ENCODE peak calls at places on chromosomes 7 and 10, in seven cellular contexts. G is cardiac fibroblast, J is keratinocyte, D is AG10803, Y is choroid plexus epithelial cell, B is Calu3, A is mesothelial cell of epicardium. M is an unnamed sample.

GRCh38 chr7:83550100-83550499 is 98.8 kb downstream of the SEMA3E start:
- DNase-seq in A (no peak), G (peak), D (peak), Y (peak), B (no peak), J (no peak), M (no peak)

GRCh38 chr10:79293841-79294705 is 53.2 kb upstream of the PPIF start:
- DNase-seq in D (peak), Y (peak), J (peak), A (no peak), G (peak), B (no peak), M (no peak)

GRCh38 chr7:143284591-143285453 is at the start of gene TMEM139:
- DNase-seq in Y (no peak), J (no peak), B (peak), G (no peak), A (no peak), D (no peak), M (no peak)

GRCh38 chr10:119750391-119751230 is 24.8 kb downstream of the INPP5F start:
- DNase-seq in G (peak), A (peak), J (no peak), D (peak), Y (peak), B (peak), M (peak)

GRCh38 chr7:135929692-135930091 is 47.5 kb downstream of the MTPN start:
- DNase-seq in A (no peak), D (no peak), B (no peak), Y (no peak), G (no peak), J (no peak), M (no peak)

GRCh38 chr10:103852189-103852711 is 3.1 kb downstream of the SH3PXD2A start:
- DNase-seq in G (peak), A (no peak), D (peak), Y (peak), B (no peak), J (no peak), M (no peak)

GRCh38 chr7:272108-272615 is 17.8 kb upstream of the FOXL3 start:
- DNase-seq in D (no peak), G (no peak), B (no peak), J (no peak), Y (no peak), A (peak), M (no peak)

GRCh38 chr10:9010093-9010492 is 955.6 kb downstream of the GATA3 start:
- DNase-seq in B (no peak), Y (peak), A (no peak), J (no peak), D (no peak), G (no peak), M (no peak)

GRCh38 chr7:120273476-120273975 is 551 bp downstream of the KCND2 start:
- DNase-seq in A (peak), G (peak), Y (peak), J (no peak), D (no peak), B (peak), M (peak)

GRCh38 chr10:104099274-104099673 is 13.6 kb upstream of the COL17A1 start:
- DNase-seq in Y (peak), D (no peak), G (peak), B (no peak), J (no peak), A (no peak), M (no peak)

GRCh38 chr10:33143160-33143728 is 185.2 kb upstream of the ITGB1 start:
- DNase-seq in D (peak), B (no peak), Y (peak), A (no peak), G (peak), J (peak), M (no peak)

GRCh38 chr7:158241919-158242318 is 345.7 kb downstream of the PTPRN2 start:
- DNase-seq in J (no peak), G (no peak), Y (no peak), B (no peak), A (no peak), D (no peak), M (peak)

GRCh38 chr10:103395754-103396066 is 565 bp downstream of the ATP5MK start:
- DNase-seq in B (no peak), D (peak), J (no peak), G (peak), A (no peak), Y (peak), M (peak)

GRCh38 chr10:11107953-11108352 is 90.3 kb downstream of the CELF2 start:
- DNase-seq in A (no peak), D (no peak), B (no peak), Y (no peak), G (no peak), J (no peak), M (no peak)

GRCh38 chr7:85070967-85071628 is 115.8 kb downstream of the SEMA3D start:
- DNase-seq in Y (peak), B (no peak), J (peak), D (no peak), A (no peak), G (no peak), M (no peak)

GRCh38 chr10:76432274-76433012 is 1001.0 kb downstream of the LRMDA start:
- DNase-seq in D (peak), B (no peak), J (no peak), A (no peak), G (peak), Y (peak), M (no peak)

GRCh38 chr7:41711283-41712064 is 8.6 kb upstream of the INHBA start:
- DNase-seq in J (no peak), G (peak), D (no peak), Y (peak), A (no peak), B (peak), M (no peak)

GRCh38 chr10:112741830-112742402 is 208.1 kb upstream of the TCF7L2 start:
- DNase-seq in B (peak), J (no peak), A (no peak), G (no peak), D (no peak), Y (no peak), M (no peak)

GRCh38 chr7:124680304-124680703 is 85.3 kb downstream of the GPR37 start:
- DNase-seq in D (no peak), A (no peak), G (no peak), Y (no peak), J (no peak), B (no peak), M (no peak)

DNA sequence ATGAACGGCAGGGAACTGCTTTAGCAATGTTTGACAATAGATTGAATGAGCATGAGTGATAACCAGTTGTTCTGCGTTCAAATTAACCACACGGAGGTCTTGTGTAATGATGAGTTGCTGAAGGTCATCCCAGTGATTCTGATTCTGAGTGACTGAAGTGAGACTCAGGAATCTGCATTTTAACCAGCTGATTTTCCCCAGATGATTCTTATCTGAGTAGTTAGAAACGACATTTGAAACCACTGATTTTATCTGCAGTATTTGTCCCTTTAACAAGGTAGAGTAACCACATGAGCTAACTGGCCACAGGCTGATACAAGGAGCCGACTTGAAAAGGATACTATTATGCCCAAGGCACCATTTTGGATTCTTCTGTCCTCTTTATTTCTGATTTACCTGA is 85.8 kb downstream of the GPR37 start:
- DNase-seq in D (no peak), Y (no peak), G (no peak), A (no peak), J (no peak), B (no peak), M (no peak)
- TF ChIP-seq CTCF in D (no peak), Y (no peak), G (no peak), A (no peak), J (no peak), B (no peak), M (no peak)

GRCh38 chr10:129293991-129294700 is 172.9 kb upstream of the MGMT start:
- DNase-seq in B (no peak), A (no peak), D (no peak), Y (no peak), J (no peak), G (no peak), M (no peak)

GRCh38 chr10:129285459-129285858 is 181.6 kb upstream of the MGMT start:
- DNase-seq in D (no peak), A (no peak), B (no peak), J (no peak), G (no peak), Y (no peak), M (no peak)

GRCh38 chr10:129288940-129289468 is 178.0 kb upstream of the MGMT start:
- DNase-seq in J (no peak), D (no peak), G (peak), Y (no peak), A (no peak), B (no peak), M (no peak)
- TF ChIP-seq CTCF in J (no peak), D (no peak), G (no peak), Y (no peak), A (no peak), B (no peak), M (no peak)

GRCh38 chr7:4765776-4766490 is 9.5 kb upstream of the AP5Z1 start:
- DNase-seq in G (no peak), B (no peak), J (no peak), Y (no peak), D (no peak), A (no peak), M (no peak)
- TF ChIP-seq CTCF in G (peak), B (no peak), J (peak), Y (peak), D (peak), A (no peak), M (peak)

GRCh38 chr7:132575987-132576722 is at the start of gene PLXNA4:
- DNase-seq in D (peak), B (no peak), G (peak), Y (peak), J (no peak), A (no peak), M (peak)
- TF ChIP-seq CTCF in D (no peak), B (no peak), G (no peak), Y (no peak), J (no peak), A (no peak), M (no peak)

GRCh38 chr7:130524628-130525027 is 32.7 kb downstream of the MEST start:
- DNase-seq in Y (no peak), J (no peak), B (no peak), G (no peak), D (no peak), A (no peak), M (no peak)
- TF ChIP-seq CTCF in Y (no peak), J (no peak), B (no peak), G (no peak), D (no peak), A (no peak), M (no peak)

DNA sequence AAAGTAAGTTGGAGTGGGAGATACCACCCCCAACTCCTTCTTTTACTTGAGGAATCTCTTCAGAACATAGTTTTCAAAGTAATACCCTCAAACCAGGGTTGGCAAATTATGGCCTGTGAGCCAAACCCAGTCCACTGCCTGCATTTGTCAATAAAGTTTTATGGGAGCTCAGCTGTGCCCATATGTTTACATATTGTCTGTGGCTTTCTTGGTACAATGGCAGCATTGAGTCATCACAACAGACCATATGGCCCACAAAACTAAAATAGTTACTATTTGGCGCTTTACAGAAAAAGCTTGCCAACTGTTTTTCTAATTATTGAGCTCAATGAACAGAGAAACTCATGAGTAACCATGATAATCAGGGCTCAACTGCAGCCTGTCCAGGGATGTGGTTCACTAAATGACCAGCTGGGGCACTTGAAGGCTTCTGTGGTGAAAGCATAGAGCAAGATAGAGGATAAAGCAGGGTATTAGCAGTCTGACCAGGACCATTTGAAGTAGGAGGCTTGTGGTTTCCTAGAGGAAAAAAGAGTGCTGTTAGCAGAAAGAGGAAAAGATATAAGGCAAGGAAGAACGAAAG is 196.0 kb upstream of the GRB10 start:
- DNase-seq in B (no peak), J (no peak), Y (peak), G (peak), A (no peak), D (peak), M (no peak)
- TF ChIP-seq CTCF in B (peak), J (no peak), Y (peak), G (peak), A (no peak), D (peak), M (no peak)

GRCh38 chr10:42928064-42928463 is 145.5 kb downstream of the BMS1 start:
- DNase-seq in G (no peak), B (no peak), Y (no peak), A (no peak), D (no peak), J (no peak), M (no peak)
- TF ChIP-seq CTCF in G (no peak), B (no peak), Y (no peak), A (no peak), D (no peak), J (no peak), M (no peak)

DNA sequence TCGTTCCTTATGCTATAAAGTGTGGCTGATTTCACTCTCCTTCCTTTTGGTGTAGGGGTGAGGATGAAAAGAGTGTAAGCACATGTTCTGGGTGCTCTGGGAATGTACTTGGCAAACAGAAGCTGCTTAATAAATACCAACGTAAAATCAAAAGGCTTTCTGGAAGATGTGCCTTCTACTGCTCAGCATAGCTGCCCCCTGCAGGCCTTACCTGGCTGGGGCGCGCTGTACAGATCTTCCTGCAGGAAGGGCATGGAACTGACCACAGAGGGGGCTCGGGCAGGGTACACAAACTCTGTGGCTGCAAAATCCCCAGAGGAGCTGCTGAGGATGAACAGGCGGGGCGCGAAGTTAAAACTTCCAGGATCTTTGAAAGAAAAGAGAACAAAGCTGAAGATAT is 169.4 kb downstream of the SVIL start:
- DNase-seq in A (no peak), D (no peak), B (no peak), Y (no peak), J (no peak), G (no peak), M (no peak)
- TF ChIP-seq CTCF in A (no peak), D (peak), B (peak), Y (peak), J (no peak), G (peak), M (peak)

M was measured in GM13977.